ENCODE peak calls at places on chromosomes 6 and 20, in seven cellular contexts. P, I, B, T, J, D and Z are unnamed samples.

GRCh38 chr20:13221673-13222318 is 722 bp downstream of the ISM1 start:
- DNase-seq in B (peak; percentile 42), T (peak; percentile 74), P (no peak), J (no peak), D (peak; percentile 52), I (peak; percentile 61), Z (no peak)

GRCh38 chr6:15538106-15538505 is 124.7 kb downstream of the DTNBP1 start:
- DNase-seq in B (no peak), T (no peak), I (no peak), J (no peak), D (no peak), P (no peak), Z (peak; percentile 2)

GRCh38 chr6:17001188-17001587 is 100.7 kb upstream of the STMND1 start:
- DNase-seq in J (no peak), P (no peak), D (no peak), B (no peak), T (no peak), I (no peak), Z (no peak)

GRCh38 chr6:111663232-111663631 is 57.6 kb upstream of the TRAF3IP2 start:
- DNase-seq in P (peak; percentile 14), J (no peak), D (no peak), T (peak; percentile 14), B (no peak), I (no peak), Z (no peak)

GRCh38 chr20:50475879-50476292 is 34.3 kb upstream of the PTPN1 start:
- DNase-seq in T (peak; percentile 40), D (no peak), B (no peak), P (no peak), I (peak; percentile 70), J (no peak), Z (no peak)

GRCh38 chr6:129685640-129686031 is 24.3 kb downstream of the ARHGAP18 start:
- DNase-seq in D (no peak), B (no peak), J (no peak), P (no peak), I (no peak), T (no peak), Z (no peak)

GRCh38 chr6:105459049-105459448 is 56.2 kb upstream of the PREP start:
- DNase-seq in D (no peak), T (no peak), P (no peak), J (no peak), B (no peak), I (no peak), Z (no peak)

GRCh38 chr6:134795696-134796095 is 154.2 kb downstream of the ALDH8A1 start:
- DNase-seq in I (no peak), T (peak; percentile 51), D (no peak), B (no peak), J (no peak), P (no peak), Z (no peak)

GRCh38 chr20:38143646-38144554 is 21.2 kb downstream of the TGM2 start:
- DNase-seq in P (no peak), T (peak; percentile 60), J (no peak), I (peak; percentile 90), B (peak; percentile 84), D (no peak), Z (no peak)

GRCh38 chr6:3777695-3778461 is 26.4 kb upstream of the PXDC1 start:
- DNase-seq in T (no peak), D (no peak), B (no peak), J (no peak), I (no peak), P (no peak), Z (no peak)

GRCh38 chr20:41003143-41003932 is 25.3 kb upstream of the TOP1 start:
- DNase-seq in B (peak; percentile 88), I (peak; percentile 99), T (peak; percentile 96), J (peak; percentile 92), P (no peak), D (peak; percentile 52), Z (peak; percentile 25)

GRCh38 chr20:63540417-63541186 is 3.4 kb upstream of the PTK6 start:
- DNase-seq in T (no peak), D (no peak), J (no peak), P (peak; percentile 42), I (no peak), B (peak; percentile 11), Z (no peak)

GRCh38 chr6:157514659-157515496 is 133.9 kb downstream of the ZDHHC14 start:
- DNase-seq in T (peak; percentile 65), D (no peak), J (no peak), I (peak; percentile 67), B (peak; percentile 11), P (no peak), Z (no peak)

GRCh38 chr6:32069460-32069859 is 31.2 kb downstream of the CYP21A2 start:
- DNase-seq in I (no peak), P (no peak), D (no peak), J (no peak), T (no peak), B (no peak), Z (no peak)